ENCODE peak calls at places on chromosomes 1 and 21, in five cellular contexts. D, W, O, B and I are unnamed samples.

GRCh38 chr1:25754421-25755195 is 45.4 kb upstream of the SELENON start:
- DNase-seq in W (no peak), B (peak), D (no peak), O (no peak), I (no peak)

GRCh38 chr1:163799190-163799805 is 477.5 kb downstream of the NUF2 start:
- DNase-seq in O (no peak), W (no peak), B (no peak), D (no peak), I (no peak)

GRCh38 chr1:108814343-108815125 is 42.4 kb downstream of the AKNAD1 start:
- DNase-seq in O (peak), W (peak), D (no peak), B (no peak), I (no peak)

GRCh38 chr1:159207080-159207479 is 2.4 kb downstream of the ACKR1 start:
- DNase-seq in O (no peak), D (no peak), B (no peak), W (no peak), I (no peak)

GRCh38 chr1:12556368-12556930 is 61.6 kb downstream of the DHRS3 start:
- DNase-seq in B (no peak), O (peak), W (no peak), D (peak), I (no peak)

GRCh38 chr21:41765393-41765950 is 1.4 kb downstream of the RIPK4 start:
- DNase-seq in W (no peak), D (no peak), B (no peak), O (no peak), I (no peak)

GRCh38 chr1:228065543-228066347 is 16.8 kb upstream of the ARF1 start:
- DNase-seq in W (no peak), B (no peak), O (no peak), D (peak), I (no peak)

GRCh38 chr1:97441966-97442365 is 478.9 kb downstream of the DPYD start:
- DNase-seq in D (no peak), B (no peak), O (no peak), W (no peak), I (no peak)

GRCh38 chr1:214967865-214968575 is 114.5 kb upstream of the KCNK2 start:
- DNase-seq in W (no peak), B (no peak), O (no peak), D (no peak), I (no peak)

GRCh38 chr1:29896300-29896699 is 660.0 kb downstream of the PTPRU start:
- DNase-seq in D (no peak), O (no peak), B (no peak), W (no peak), I (no peak)

GRCh38 chr1:28163496-28164120 is 12.9 kb downstream of the PTAFR start:
- DNase-seq in B (no peak), D (no peak), O (no peak), W (no peak), I (no peak)

GRCh38 chr1:54741531-54741930 is 22.8 kb downstream of the PARS2 start:
- DNase-seq in D (no peak), W (no peak), B (no peak), O (no peak), I (no peak)

GRCh38 chr21:44318489-44319285 is 18.8 kb downstream of the PFKL start:
- DNase-seq in B (no peak), W (no peak), D (no peak), O (no peak), I (no peak)

GRCh38 chr1:239719642-239720258 is 333.4 kb downstream of the CHRM3 start:
- DNase-seq in D (no peak), B (no peak), W (no peak), O (no peak), I (no peak)

GRCh38 chr1:64938991-64939390 is 27.4 kb downstream of the JAK1 start:
- DNase-seq in B (no peak), W (no peak), O (no peak), D (no peak), I (no peak)

GRCh38 chr1:13593511-13594131 is 10.0 kb downstream of the PDPN start:
- DNase-seq in O (peak), D (peak), W (no peak), B (no peak), I (no peak)

GRCh38 chr21:41141031-41141457 is 26.9 kb upstream of the BACE2 start:
- DNase-seq in D (no peak), O (no peak), B (peak), W (no peak), I (no peak)

GRCh38 chr1:205709059-205709398 is 28.7 kb upstream of the SLC45A3 start:
- DNase-seq in W (no peak), O (no peak), B (peak), D (no peak), I (no peak)

GRCh38 chr1:218565333-218565732 is 220.2 kb downstream of the TGFB2 start:
- DNase-seq in W (no peak), D (no peak), B (no peak), O (no peak), I (no peak)

GRCh38 chr1:1332774-1333480 is 1.8 kb downstream of the TAS1R3 start:
- DNase-seq in O (no peak), B (no peak), D (no peak), W (no peak), I (no peak)

GRCh38 chr1:117346206-117346928 is 20.9 kb upstream of the MAN1A2 start:
- DNase-seq in D (no peak), W (no peak), O (no peak), B (no peak), I (no peak)

GRCh38 chr1:4825841-4826450 is 171.5 kb downstream of the AJAP1 start:
- DNase-seq in B (no peak), W (peak), O (no peak), D (no peak), I (no peak)

GRCh38 chr1:199508653-199509052 is 518.9 kb upstream of the NR5A2 start:
- DNase-seq in D (no peak), W (no peak), O (no peak), B (no peak), I (no peak)

GRCh38 chr1:184433928-184434502 is 47.2 kb downstream of the C1orf21 start:
- DNase-seq in W (no peak), D (no peak), O (no peak), B (no peak), I (no peak)

GRCh38 chr1:150322310-150322709 is 977 bp downstream of the PRPF3 start:
- DNase-seq in W (no peak), O (no peak), B (no peak), D (no peak), I (no peak)

GRCh38 chr21:41868062-41868710 is 11.0 kb downstream of the PRDM15 start:
- DNase-seq in W (no peak), O (no peak), D (no peak), B (no peak), I (no peak)

GRCh38 chr1:225896937-225897549 is 8.1 kb upstream of the LEFTY1 start:
- DNase-seq in O (no peak), W (no peak), B (no peak), D (no peak), I (peak)
- TF ChIP-seq POLR2A in O (no peak), W (no peak), B (no peak), D (no peak), I (no peak)

GRCh38 chr1:212481438-212481767 is 48.7 kb downstream of the NENF start:
- DNase-seq in B (peak), W (no peak), D (no peak), O (no peak), I (no peak)
- TF ChIP-seq POLR2A in B (no peak), W (no peak), D (no peak), O (no peak), I (no peak)

GRCh38 chr1:11266268-11267074 is 4.1 kb upstream of the MTOR start:
- DNase-seq in D (no peak), B (no peak), O (no peak), W (no peak), I (no peak)

DNA sequence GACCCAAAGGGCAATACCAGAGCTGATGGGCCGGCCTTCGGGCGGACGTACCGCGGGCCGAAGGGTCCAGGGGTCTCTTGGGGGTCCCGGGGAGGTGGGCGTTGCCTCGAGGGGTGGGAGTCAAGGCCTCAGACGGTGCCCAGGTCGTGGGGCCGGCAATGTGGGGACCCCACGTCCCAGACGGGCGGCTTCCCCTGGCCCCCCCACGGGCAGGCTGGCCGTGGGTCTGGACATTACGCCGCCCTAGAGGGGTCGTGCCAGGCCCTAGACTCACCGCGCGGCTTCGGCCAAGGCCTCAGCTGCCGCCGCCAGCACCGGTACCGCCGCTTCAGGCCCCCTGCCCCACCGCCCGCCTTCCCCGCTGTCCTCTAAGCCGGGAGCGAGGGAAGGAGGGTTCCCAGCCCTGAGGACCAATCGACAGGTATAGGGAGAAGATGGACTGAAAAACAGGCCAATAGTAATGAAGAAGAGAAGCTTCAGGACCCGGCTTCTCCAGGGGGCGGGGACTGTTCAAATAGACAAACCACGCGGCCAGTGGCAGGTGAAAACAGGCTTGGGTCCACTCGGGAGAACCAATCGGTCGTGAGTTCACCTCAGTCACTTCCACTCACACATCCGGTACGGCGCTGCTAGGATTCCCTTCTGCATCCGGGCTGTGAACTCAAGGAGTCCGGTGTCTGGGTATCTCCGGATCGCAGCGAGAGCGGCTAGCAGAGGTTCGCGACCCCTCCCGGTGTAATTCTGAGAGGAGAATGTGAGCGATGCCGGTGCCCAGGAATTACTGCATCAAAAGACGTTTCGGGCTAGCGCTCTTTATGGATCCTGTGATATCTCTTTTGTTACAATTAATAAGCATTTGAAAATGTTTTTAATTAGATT is at the start of gene MTOR:
- DNase-seq in W (peak), O (peak), B (peak), D (peak), I (peak)
- TF ChIP-seq POLR2A in W (peak), O (peak), B (peak), D (peak), I (peak)

GRCh38 chr1:168615965-168616364 is 39.6 kb downstream of the XCL1 start:
- DNase-seq in W (no peak), D (no peak), B (no peak), O (no peak), I (no peak)

GRCh38 chr1:168618351-168618750 is 41.9 kb downstream of the XCL1 start:
- DNase-seq in D (no peak), O (no peak), B (no peak), W (no peak), I (no peak)

GRCh38 chr1:168610111-168610510 is 33.7 kb downstream of the XCL1 start:
- DNase-seq in O (no peak), B (no peak), W (no peak), D (no peak), I (no peak)

GRCh38 chr1:168613038-168613451 is 36.6 kb downstream of the XCL1 start:
- DNase-seq in D (no peak), B (no peak), W (no peak), O (peak), I (no peak)

DNA sequence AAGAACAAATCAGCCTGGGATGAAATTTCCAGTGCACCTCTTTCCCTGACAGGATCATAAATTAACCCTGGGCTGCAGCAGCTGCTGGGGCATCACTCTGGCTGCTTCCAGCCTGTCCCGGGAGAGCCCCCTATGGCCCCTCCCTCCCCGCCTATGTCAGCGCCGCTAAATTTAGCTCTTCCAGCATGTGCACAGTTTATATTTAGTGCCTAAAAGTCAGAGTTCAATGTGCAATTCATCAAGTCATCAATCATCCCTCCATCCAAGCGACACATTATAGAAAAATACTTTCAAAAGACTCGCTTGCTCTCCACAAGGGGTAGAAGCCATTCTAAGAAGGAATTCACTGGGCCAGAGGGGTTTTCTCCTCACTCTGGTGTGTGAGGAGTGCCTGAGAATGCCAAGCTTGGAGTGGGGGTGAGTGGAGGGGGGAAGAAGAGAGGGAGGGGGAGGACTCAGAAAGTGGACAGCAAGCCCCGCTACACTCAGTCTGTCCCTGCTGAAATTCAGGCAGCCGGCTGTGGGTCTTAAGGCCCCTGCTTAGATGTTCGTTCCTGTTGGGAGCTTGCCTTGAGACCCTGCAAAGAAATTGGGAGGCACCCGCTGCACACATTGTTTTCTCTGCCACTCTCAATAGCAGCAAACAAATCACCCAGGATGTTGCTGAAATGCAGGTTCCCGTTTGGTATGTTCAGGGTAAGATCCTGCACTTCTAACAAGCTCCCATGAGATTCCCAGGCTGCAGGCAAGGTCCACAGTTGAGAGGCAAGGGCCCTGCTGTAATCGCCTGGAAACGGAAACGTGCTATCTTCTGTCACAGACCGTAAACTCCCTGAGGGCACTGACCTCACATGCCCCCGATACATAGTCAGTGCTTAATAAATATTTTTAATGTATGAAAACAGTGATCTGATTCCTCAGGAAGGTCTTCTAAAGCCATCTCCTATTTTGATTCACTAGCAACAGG is 37.6 kb downstream of the XCL1 start:
- DNase-seq in W (peak), B (no peak), D (no peak), O (peak), I (no peak)
- TF ChIP-seq POLR2A in W (no peak), B (no peak), D (no peak), O (no peak), I (no peak)